ENCODE peak calls at places on chromosomes 2 and 18, in six cellular contexts. T is RPMI7951, P is RCC 7860, G is ELF-1, X is endothelial cell of umbilical vein, S is T-helper 9 cell. Q is an unnamed sample.

GRCh38 chr18:45708831-45709230 is 15.2 kb upstream of the SLC14A1 start:
- DNase-seq in T (no peak), P (no peak), G (no peak), X (no peak), S (no peak), Q (no peak)

GRCh38 chr18:26617151-26617554 is 68.8 kb upstream of the KCTD1 start:
- DNase-seq in T (peak), P (peak), G (peak), X (no peak), S (no peak), Q (peak)

GRCh38 chr18:78642561-78643398 is 336.8 kb upstream of the SALL3 start:
- DNase-seq in T (no peak), P (no peak), G (no peak), X (no peak), S (no peak), Q (no peak)

GRCh38 chr18:43590182-43590903 is 313.1 kb upstream of the SYT4 start:
- DNase-seq in T (no peak), P (no peak), G (no peak), X (no peak), S (no peak), Q (peak)

GRCh38 chr2:39738941-39739340 is 40.1 kb downstream of the THUMPD2 start:
- DNase-seq in T (no peak), P (no peak), G (no peak), X (no peak), S (no peak), Q (no peak)

GRCh38 chr18:36441872-36442271 is 144.4 kb downstream of the FHOD3 start:
- DNase-seq in T (peak), P (peak), G (no peak), X (peak), S (no peak), Q (peak)

GRCh38 chr18:3704556-3705162 is 254.7 kb downstream of the TGIF1 start:
- DNase-seq in T (peak), P (no peak), G (no peak), X (no peak), S (no peak), Q (peak)

GRCh38 chr2:160576054-160576499 is 82.5 kb upstream of the RBMS1 start:
- DNase-seq in T (no peak), P (no peak), G (no peak), X (peak), S (no peak), Q (no peak)

GRCh38 chr18:9992988-9993845 is 79.4 kb downstream of the VAPA start:
- DNase-seq in T (no peak), P (no peak), G (no peak), X (no peak), S (no peak), Q (no peak)

GRCh38 chr2:111930875-111931274 is 32.5 kb downstream of the MERTK start:
- DNase-seq in T (peak), P (peak), G (no peak), X (peak), S (no peak), Q (peak)

Q was measured in A172.